ENCODE peak calls at places on chromosomes 11 and 22, in nine cellular contexts. P is IMR-90; S is mesothelial cell of epicardium; R is GM04503; Y is HS-27A; D is AG09319; V is activated CD4-positive, alpha-beta T cell treated with anti-CD3 and anti-CD28 coated beads, Interleukin-2, amount 50 U/mL, for 48 hours; K is effector memory CD4-positive, alpha-beta T cell; Z is naive thymus-derived CD8-positive, alpha-beta T cell. J is an unnamed sample.

GRCh38 chr11:34707462-34707840 is 86.6 kb downstream of the EHF start:
- DNase-seq in P (no peak), V (no peak), S (no peak), K (no peak), D (no peak), Z (no peak), R (no peak), Y (no peak), J (no peak)

GRCh38 chr11:32045456-32045855 is 45.4 kb upstream of the RCN1 start:
- DNase-seq in P (no peak), V (no peak), D (no peak), S (no peak), R (no peak), Z (no peak), Y (no peak), K (no peak), J (no peak)

GRCh38 chr22:44538071-44538470 is 40.0 kb upstream of the RTL6 start:
- DNase-seq in K (no peak), R (no peak), Z (no peak), S (no peak), P (peak; percentile 43), D (no peak), V (no peak), Y (no peak), J (no peak)

GRCh38 chr11:107898270-107898669 is 30.0 kb upstream of the RAB39A start:
- DNase-seq in S (no peak), Y (no peak), P (peak; percentile 63), Z (peak; percentile 2), K (no peak), R (peak; percentile 20), V (no peak), D (peak; percentile 11), J (no peak)

GRCh38 chr22:37880668-37881440 is 25.2 kb upstream of the MICALL1 start:
- DNase-seq in P (peak; percentile 84), V (no peak), Z (no peak), D (no peak), R (no peak), Y (no peak), S (no peak), K (no peak), J (no peak)

GRCh38 chr11:82718307-82718706 is 15.4 kb downstream of the FAM181B start:
- DNase-seq in S (no peak), D (no peak), P (peak; percentile 49), Z (peak; percentile 20), V (peak; percentile 11), K (no peak), Y (no peak), R (no peak), J (no peak)

GRCh38 chr11:122025757-122026156 is 90.3 kb downstream of the BLID start:
- DNase-seq in S (no peak), K (no peak), P (no peak), Y (no peak), V (no peak), R (no peak), Z (no peak), D (no peak), J (no peak)

GRCh38 chr11:5624489-5625278 is at the start of gene TRIM34:
- DNase-seq in S (no peak), Y (peak; percentile 14), P (peak; percentile 62), V (peak; percentile 63), Z (peak; percentile 74), D (no peak), K (peak; percentile 35), R (no peak), J (no peak)

GRCh38 chr22:44019846-44020245 is 4.3 kb upstream of the PARVB start:
- DNase-seq in Y (no peak), R (no peak), Z (no peak), D (no peak), K (no peak), V (no peak), P (no peak), S (no peak), J (no peak)

GRCh38 chr11:31812392-31813241 is 1.5 kb upstream of the PAX6 start:
- DNase-seq in K (no peak), S (no peak), R (no peak), P (no peak), V (no peak), D (no peak), Y (no peak), Z (no peak), J (no peak)

GRCh38 chr11:118366287-118366686 is 6.9 kb downstream of the UBE4A start:
- DNase-seq in P (no peak), R (no peak), S (no peak), Y (no peak), V (no peak), D (no peak), K (no peak), Z (no peak), J (no peak)

GRCh38 chr11:36258730-36259360 is 30.4 kb downstream of the COMMD9 start:
- DNase-seq in R (no peak), Z (no peak), P (peak; percentile 77), Y (no peak), S (no peak), D (peak; percentile 44), K (no peak), V (peak; percentile 24), J (peak; percentile 15)

GRCh38 chr11:61969838-61970452 is 2.5 kb upstream of the FTH1 start:
- DNase-seq in D (no peak), V (no peak), P (peak; percentile 87), K (no peak), Y (no peak), S (no peak), Z (no peak), R (no peak), J (no peak)

GRCh38 chr11:114180301-114181055 is 115.7 kb upstream of the NNMT start:
- DNase-seq in Y (no peak), S (no peak), K (no peak), D (no peak), Z (no peak), V (no peak), P (no peak), R (no peak), J (no peak)

GRCh38 chr11:67285541-67286498 is 3.3 kb upstream of the ANKRD13D start:
- DNase-seq in R (no peak), D (no peak), S (no peak), Y (no peak), P (no peak), K (peak; percentile 42), Z (no peak), V (no peak), J (no peak)

GRCh38 chr11:92349478-92350156 is 125.0 kb downstream of the FAT3 start:
- DNase-seq in P (no peak), S (no peak), K (no peak), R (no peak), V (no peak), Z (no peak), Y (no peak), D (no peak), J (no peak)

GRCh38 chr11:62461740-62462522 is 43.1 kb downstream of the SCGB1A1 start:
- DNase-seq in Z (no peak), V (no peak), K (no peak), Y (peak; percentile 69), S (no peak), R (peak; percentile 62), D (no peak), P (peak; percentile 38), J (no peak)

GRCh38 chr11:69227271-69227670 is 66.7 kb upstream of the MYEOV start:
- DNase-seq in K (no peak), Z (no peak), V (no peak), S (no peak), P (no peak), R (no peak), D (no peak), Y (no peak), J (no peak)

GRCh38 chr11:92915551-92915950 is 53.9 kb upstream of the MTNR1B start:
- DNase-seq in V (no peak), D (no peak), R (no peak), Z (no peak), Y (no peak), S (no peak), K (no peak), P (no peak), J (no peak)

GRCh38 chr22:38699784-38700183 is 959 bp downstream of the JOSD1 start:
- DNase-seq in V (no peak), D (no peak), R (no peak), Y (no peak), P (peak; percentile 62), S (no peak), K (no peak), Z (peak; percentile 29), J (no peak)

GRCh38 chr11:115488945-115489344 is 15.3 kb downstream of the CADM1 start:
- DNase-seq in Y (no peak), D (no peak), K (no peak), V (no peak), Z (no peak), P (peak; percentile 94), S (no peak), R (no peak), J (no peak)

GRCh38 chr11:12092714-12093113 is 17.7 kb upstream of the MICAL2 start:
- DNase-seq in Y (no peak), R (no peak), S (no peak), P (no peak), K (no peak), D (no peak), V (no peak), Z (no peak), J (no peak)

GRCh38 chr11:124086447-124086846 is 28.8 kb upstream of the VWA5A start:
- DNase-seq in Z (no peak), R (no peak), V (no peak), Y (no peak), S (no peak), D (no peak), P (no peak), K (no peak), J (no peak)

GRCh38 chr11:79493555-79494171 is 52.8 kb upstream of the TENM4 start:
- DNase-seq in V (peak; percentile 59), Z (no peak), D (peak; percentile 19), Y (peak; percentile 1), R (peak; percentile 5), P (peak; percentile 62), S (peak; percentile 65), K (no peak), J (peak; percentile 30)

GRCh38 chr22:29695129-29695926 is 24.5 kb upstream of the CABP7 start:
- DNase-seq in S (no peak), Y (no peak), P (no peak), D (no peak), R (no peak), V (no peak), K (no peak), Z (no peak), J (peak; percentile 30)

GRCh38 chr22:29758068-29758622 is 8.7 kb downstream of the ZMAT5 start:
- DNase-seq in V (no peak), Y (no peak), Z (no peak), S (no peak), P (no peak), K (no peak), R (no peak), D (no peak), J (no peak)